ENCODE peak calls at places on chromosomes 13 and 19, in nine cellular contexts. K, J, B, V, N, R, T, Y and O are unnamed samples.

GRCh38 chr13:113616991-113617749 is 32.6 kb downstream of the TFDP1 start:
- DNase-seq in R (no peak), V (peak; percentile 26), T (no peak), Y (no peak), J (peak; percentile 52), K (no peak), B (no peak), N (peak; percentile 17), O (no peak)

GRCh38 chr13:101846701-101847100 is 394.2 kb downstream of the ITGBL1 start:
- DNase-seq in T (no peak), J (no peak), Y (no peak), K (no peak), V (no peak), B (no peak), N (no peak), R (no peak), O (no peak)

GRCh38 chr13:44158055-44158655 is 215.5 kb upstream of the SERP2 start:
- DNase-seq in N (no peak), J (no peak), T (no peak), B (no peak), K (no peak), R (no peak), V (no peak), Y (no peak), O (no peak)

GRCh38 chr13:44416297-44416696 is 42.7 kb downstream of the SERP2 start:
- DNase-seq in T (no peak), V (no peak), N (no peak), B (no peak), Y (no peak), K (no peak), J (no peak), R (no peak), O (no peak)

GRCh38 chr19:21422244-21422643 is 25.3 kb downstream of the ZNF493 start:
- DNase-seq in V (no peak), K (no peak), B (no peak), J (no peak), N (no peak), Y (no peak), R (no peak), T (no peak), O (no peak)

GRCh38 chr19:55614711-55615552 is 9.4 kb downstream of the ZNF784 start:
- DNase-seq in T (no peak), N (no peak), R (no peak), Y (no peak), J (no peak), V (no peak), K (no peak), B (no peak), O (no peak)

GRCh38 chr13:97810152-97810551 is 143.3 kb upstream of the IPO5 start:
- DNase-seq in J (peak; percentile 7), R (peak; percentile 49), N (peak; percentile 69), V (peak; percentile 18), K (no peak), T (no peak), B (no peak), Y (no peak), O (no peak)

GRCh38 chr19:18771328-18772242 is 19.5 kb downstream of the COMP start:
- DNase-seq in K (no peak), N (no peak), Y (no peak), T (no peak), J (no peak), R (peak; percentile 23), B (no peak), V (no peak), O (no peak)

GRCh38 chr13:113972451-113973217 is 1.2 kb downstream of the C13orf46 start:
- DNase-seq in Y (no peak), K (peak; percentile 36), B (no peak), T (no peak), R (no peak), V (no peak), J (no peak), N (no peak), O (peak; percentile 59)

GRCh38 chr19:35774274-35775045 is 904 bp upstream of the ARHGAP33 start:
- DNase-seq in K (no peak), Y (no peak), R (peak; percentile 1), J (no peak), B (no peak), T (no peak), N (no peak), V (no peak), O (no peak)

GRCh38 chr19:3573162-3573857 is 566 bp downstream of the HMG20B start:
- DNase-seq in R (no peak), V (no peak), B (no peak), N (peak; percentile 59), K (peak; percentile 69), J (no peak), T (no peak), Y (no peak), O (peak; percentile 79)

GRCh38 chr13:110799246-110800236 is 86.0 kb downstream of the ING1 start:
- DNase-seq in R (no peak), N (peak; percentile 79), B (no peak), V (no peak), Y (peak; percentile 62), K (no peak), T (peak; percentile 74), J (peak; percentile 39), O (no peak)

GRCh38 chr19:42249149-42249750 is 5.7 kb downstream of the ERF start:
- DNase-seq in J (no peak), B (no peak), R (no peak), Y (no peak), T (no peak), K (no peak), N (no peak), V (no peak), O (no peak)

GRCh38 chr13:49082653-49083536 is 107.2 kb downstream of the FNDC3A start:
- DNase-seq in B (no peak), R (no peak), J (peak; percentile 77), V (peak; percentile 98), Y (no peak), K (no peak), T (no peak), N (peak; percentile 72), O (no peak)

GRCh38 chr13:99150575-99151370 is 49.9 kb upstream of the UBAC2 start:
- DNase-seq in K (no peak), Y (no peak), R (peak; percentile 89), J (peak; percentile 31), N (peak; percentile 86), V (peak; percentile 99), B (no peak), T (no peak), O (no peak)

GRCh38 chr19:2385053-2385721 is 25.1 kb downstream of the TMPRSS9 start:
- DNase-seq in V (peak; percentile 87), T (no peak), J (peak; percentile 59), N (peak; percentile 62), K (no peak), B (peak; percentile 51), Y (no peak), R (peak; percentile 83), O (no peak)

GRCh38 chr19:43596842-43597461 is 557 bp downstream of the ZNF576 start:
- DNase-seq in B (no peak), N (peak; percentile 14), K (no peak), Y (no peak), V (no peak), T (no peak), J (no peak), R (no peak), O (no peak)

GRCh38 chr13:30017880-30018279 is 167.5 kb upstream of the UBL3 start:
- DNase-seq in T (no peak), N (no peak), R (no peak), V (no peak), J (no peak), K (no peak), Y (no peak), B (no peak), O (no peak)

GRCh38 chr19:7915250-7916136 is 863 bp downstream of the TGFBR3L start:
- DNase-seq in V (no peak), K (no peak), T (no peak), Y (no peak), N (no peak), J (no peak), R (no peak), B (no peak), O (peak; percentile 46)
- H3K4me3 ChIP-seq in V (peak overlapping the region; percentile 41), K (peak overlapping the region; percentile 49), T (no peak overlapping the region), Y (no peak overlapping the region), N (no peak overlapping the region), J (no peak overlapping the region), R (peak overlapping the region; percentile 74), B (no peak overlapping the region), O (peak overlapping the region; percentile 43)

GRCh38 chr19:53131732-53132131 is 978 bp downstream of the ZNF415 start:
- DNase-seq in Y (no peak), N (no peak), B (no peak), T (no peak), J (no peak), R (no peak), K (no peak), V (no peak), O (no peak)

GRCh38 chr19:53131085-53131484 is 1.6 kb downstream of the ZNF415 start:
- DNase-seq in N (no peak), B (no peak), T (no peak), J (no peak), R (no peak), V (no peak), K (no peak), Y (no peak), O (no peak)

GRCh38 chr19:53140351-53140750 is 7.6 kb upstream of the ZNF415 start:
- DNase-seq in R (no peak), N (no peak), K (no peak), V (no peak), B (no peak), T (no peak), Y (no peak), J (no peak), O (no peak)

GRCh38 chr19:53132231-53132991 is at the start of gene ZNF415:
- DNase-seq in N (peak; percentile 83), J (peak; percentile 74), R (peak; percentile 60), Y (peak; percentile 89), T (peak; percentile 87), V (peak; percentile 67), B (peak; percentile 79), K (peak; percentile 69), O (peak; percentile 79)

GRCh38 chr19:53136432-53136831 is 3.7 kb upstream of the ZNF415 start:
- DNase-seq in B (no peak), V (no peak), T (no peak), K (no peak), R (no peak), Y (no peak), N (no peak), J (no peak), O (no peak)
- H3K4me3 ChIP-seq in B (no peak overlapping the region), V (no peak overlapping the region), T (no peak overlapping the region), K (no peak overlapping the region), R (no peak overlapping the region), Y (no peak overlapping the region), N (no peak overlapping the region), J (no peak overlapping the region), O (no peak overlapping the region)

DNA sequence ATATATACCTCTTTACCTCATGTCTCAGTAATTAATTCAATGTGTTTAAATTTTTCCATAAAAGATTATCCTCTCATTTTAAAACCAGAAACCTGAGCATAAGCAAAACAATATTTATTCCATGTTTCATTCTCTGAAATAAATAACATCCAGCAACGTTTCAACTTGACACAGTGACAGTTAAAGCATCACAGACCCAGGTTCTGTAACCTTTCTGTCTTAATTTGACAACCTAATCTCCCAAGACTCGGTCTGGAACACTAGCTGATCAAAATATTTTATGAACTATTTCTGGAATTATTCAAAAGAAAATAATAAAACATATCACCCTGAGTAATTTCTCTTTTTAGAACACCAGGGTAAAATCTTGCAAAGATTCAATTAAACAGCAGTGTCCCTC is 40.3 kb downstream of the KCTD12 start:
- DNase-seq in N (no peak), R (no peak), J (no peak), T (no peak), Y (no peak), B (no peak), K (no peak), V (no peak), O (no peak)
- H3K4me3 ChIP-seq in N (peak overlapping the region; percentile 55), R (no peak overlapping the region), J (no peak overlapping the region), T (no peak overlapping the region), Y (no peak overlapping the region), B (no peak overlapping the region), K (no peak overlapping the region), V (no peak overlapping the region), O (no peak overlapping the region)

GRCh38 chr19:16457195-16457953 is 14.4 kb downstream of the EPS15L1 start:
- DNase-seq in Y (peak; percentile 38), V (peak; percentile 35), T (peak; percentile 73), J (no peak), N (peak; percentile 59), R (peak; percentile 5), K (peak; percentile 52), B (no peak), O (no peak)
- H3K4me3 ChIP-seq in Y (no peak overlapping the region), V (no peak overlapping the region), T (peak overlapping the region; percentile 6), J (peak overlapping the region; percentile 12), N (peak overlapping the region; percentile 25), R (no peak overlapping the region), K (no peak overlapping the region), B (no peak overlapping the region), O (no peak overlapping the region)